ENCODE peak calls at places on chromosome 2, in five cellular contexts. H is breast epithelium, S is stomach, A is cardiac muscle cell, C is fibroblast of mammary gland. P is an unnamed sample.

GRCh38 chr2:80256396-80257167 is 48.0 kb downstream of the LRRTM1 start:
- DNase-seq in S (no peak), C (peak), H (no peak), A (peak), P (no peak)

GRCh38 chr2:227805578-227805977 is 8.1 kb upstream of the CCL20 start:
- DNase-seq in H (no peak), C (no peak), S (no peak), A (no peak), P (no peak)

GRCh38 chr2:239763433-239764097 is 261.6 kb downstream of the NDUFA10 start:
- DNase-seq in H (no peak), C (no peak), A (no peak), S (no peak), P (no peak)

GRCh38 chr2:74822771-74823283 is 11.1 kb upstream of the HK2 start:
- DNase-seq in A (no peak), C (no peak), S (no peak), H (no peak), P (no peak)

GRCh38 chr2:12555012-12555645 is 161.6 kb upstream of the TRIB2 start:
- DNase-seq in S (no peak), C (peak), A (peak), H (no peak), P (peak)

GRCh38 chr2:71215447-71215846 is 11.5 kb downstream of the PAIP2B start:
- DNase-seq in S (no peak), A (no peak), H (no peak), C (no peak), P (no peak)

GRCh38 chr2:188497736-188498135 is 206.1 kb downstream of the GULP1 start:
- DNase-seq in A (peak), C (no peak), H (no peak), S (no peak), P (no peak)

GRCh38 chr2:203800783-203801182 is 66.8 kb upstream of the CTLA4 start:
- DNase-seq in H (no peak), C (no peak), A (no peak), S (no peak), P (no peak)

GRCh38 chr2:130901061-130901460 is 64.3 kb downstream of the ARHGEF4 start:
- DNase-seq in A (no peak), C (no peak), S (no peak), H (no peak), P (no peak)

GRCh38 chr2:152520759-152521158 is 185.8 kb downstream of the FMNL2 start:
- DNase-seq in A (no peak), H (no peak), C (no peak), S (no peak), P (no peak)

GRCh38 chr2:60167089-60167488 is 386.4 kb downstream of the BCL11A start:
- DNase-seq in C (no peak), A (no peak), H (no peak), S (no peak), P (no peak)

GRCh38 chr2:207166349-207167128 is 791 bp upstream of the KLF7 start:
- DNase-seq in H (peak), C (peak), A (peak), S (peak), P (peak)

GRCh38 chr2:13046557-13047165 is 329.9 kb downstream of the TRIB2 start:
- DNase-seq in A (peak), S (no peak), H (no peak), C (peak), P (peak)

GRCh38 chr2:127859712-127860085 is 1.7 kb upstream of the POLR2D start:
- DNase-seq in C (no peak), H (peak), S (peak), A (peak), P (peak)

GRCh38 chr2:159035790-159036411 is 67.5 kb downstream of the TANC1 start:
- DNase-seq in S (peak), C (peak), A (peak), H (peak), P (peak)

GRCh38 chr2:68857446-68857845 is 13.8 kb downstream of the BMP10 start:
- DNase-seq in A (no peak), C (no peak), S (no peak), H (no peak), P (no peak)

GRCh38 chr2:233000886-233001750 is 11.9 kb downstream of the NGEF start:
- DNase-seq in A (no peak), C (no peak), H (no peak), S (no peak), P (no peak)

GRCh38 chr2:105873721-105874120 is 129.0 kb downstream of the NCK2 start:
- DNase-seq in A (peak), S (no peak), H (no peak), C (peak), P (peak)

GRCh38 chr2:120761911-120762310 is 26.2 kb downstream of the GLI2 start:
- DNase-seq in S (no peak), A (no peak), H (no peak), C (no peak), P (no peak)

GRCh38 chr2:120602251-120602650 is 133.4 kb upstream of the GLI2 start:
- DNase-seq in A (peak), H (no peak), C (peak), S (no peak), P (no peak)

GRCh38 chr2:178044836-178045235 is 27.7 kb downstream of the PDE11A start:
- DNase-seq in S (no peak), H (no peak), C (no peak), A (no peak), P (no peak)

GRCh38 chr2:220029013-220029412 is 401.6 kb downstream of the SLC4A3 start:
- DNase-seq in A (no peak), S (no peak), C (no peak), H (no peak), P (no peak)

GRCh38 chr2:57965219-57965618 is 81.4 kb upstream of the VRK2 start:
- DNase-seq in H (no peak), A (no peak), S (no peak), C (no peak), P (no peak)

GRCh38 chr2:72109291-72109690 is 38.4 kb downstream of the CYP26B1 start:
- DNase-seq in C (no peak), S (no peak), A (no peak), H (no peak), P (no peak)

GRCh38 chr2:209937893-209938292 is 64.5 kb upstream of the RPE start:
- DNase-seq in H (no peak), A (no peak), S (no peak), C (no peak), P (peak)

GRCh38 chr2:127560929-127561275 is 25.4 kb downstream of the MYO7B start:
- DNase-seq in A (no peak), S (no peak), H (no peak), C (peak), P (peak)

GRCh38 chr2:50401772-50402653 is 629.9 kb downstream of the NRXN1 start:
- DNase-seq in C (peak), S (peak), A (peak), H (no peak), P (peak)

GRCh38 chr2:195656131-195656858 is 731 bp upstream of the SLC39A10 start:
- DNase-seq in H (no peak), A (no peak), S (no peak), C (no peak), P (peak)

GRCh38 chr2:174796319-174796771 is 32.1 kb upstream of the CHRNA1 start:
- DNase-seq in A (no peak), H (no peak), S (no peak), C (no peak), P (no peak)

DNA sequence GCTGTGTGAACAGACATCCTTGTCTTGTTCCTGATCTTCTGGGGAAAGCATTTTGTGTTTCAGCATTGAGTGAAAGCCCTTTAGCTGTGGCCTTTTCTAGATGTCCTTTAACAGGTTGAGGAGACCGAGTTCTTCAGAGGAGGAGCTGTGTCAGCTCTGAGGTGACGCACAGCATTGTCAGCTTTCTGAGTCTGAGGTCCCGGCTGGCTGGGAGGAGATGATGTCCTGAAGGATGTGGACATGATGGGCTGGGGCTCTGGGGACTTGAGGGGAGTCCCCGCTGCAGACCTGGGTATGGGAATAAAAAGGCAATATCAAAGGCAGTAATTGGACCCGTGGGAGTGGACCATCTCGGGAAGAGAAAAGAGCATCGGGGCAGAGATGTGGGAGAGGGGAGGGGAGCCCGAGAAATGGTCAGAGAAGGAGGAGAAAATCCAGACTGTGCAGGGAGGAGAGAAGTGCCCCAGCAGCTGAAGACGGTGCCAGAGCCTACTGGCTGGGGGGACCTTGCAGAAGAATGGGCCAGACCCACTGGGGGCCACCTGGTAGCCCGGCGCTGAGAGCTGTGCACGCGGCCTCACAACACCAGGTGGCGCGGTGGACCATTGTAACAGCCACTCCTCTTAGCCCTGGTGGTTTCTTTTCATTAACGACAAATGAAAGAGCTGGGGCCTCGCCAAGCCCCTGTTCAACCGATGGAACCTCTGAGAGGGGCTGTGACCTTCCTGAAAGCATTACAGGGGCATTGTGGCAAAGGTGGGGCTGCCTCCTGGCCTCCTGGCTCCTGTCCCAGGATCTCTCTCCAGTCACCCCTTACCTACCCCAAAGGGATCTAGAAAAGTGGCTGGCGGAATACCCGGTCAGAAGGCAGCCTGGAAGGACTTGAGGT is 61.6 kb downstream of the ST3GAL5 start:
- DNase-seq in C (peak), S (peak), H (peak), A (peak), P (peak)
- H3K4me3 ChIP-seq in C (no peak), S (no peak), H (no peak), A (no peak), P (peak)

DNA sequence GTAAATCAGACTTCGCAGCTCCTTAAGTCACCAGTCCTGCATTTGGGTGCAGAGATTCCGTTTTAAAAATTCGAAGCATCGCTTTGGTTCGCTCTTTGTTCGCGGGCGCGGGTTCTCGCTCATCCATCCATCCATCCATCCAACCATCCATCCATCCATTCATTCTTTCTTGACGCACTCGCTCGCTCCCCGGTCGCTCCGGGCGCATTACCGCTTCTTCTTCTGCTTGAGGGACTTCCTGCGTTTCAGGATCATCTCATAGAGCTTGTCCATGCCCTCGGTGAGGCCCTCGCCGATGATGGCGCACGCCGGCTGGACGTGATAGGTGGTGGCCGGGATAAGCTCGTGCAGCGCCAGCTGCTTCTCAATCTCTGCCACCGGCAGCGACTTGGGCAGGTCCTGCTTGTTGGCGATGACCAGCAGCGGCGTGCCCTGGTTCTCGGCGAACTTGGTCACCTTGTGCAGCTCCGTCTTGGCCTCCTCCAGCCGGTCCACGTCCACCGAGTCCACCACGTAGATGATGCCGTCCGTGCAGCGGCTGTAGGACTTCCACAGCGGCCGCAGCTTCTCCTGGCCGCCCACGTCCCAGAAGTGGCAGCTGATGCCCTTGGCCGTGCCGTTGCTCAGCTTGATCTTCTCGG is 960 bp downstream of the ARL4C start:
- DNase-seq in A (peak), S (peak), C (no peak), H (peak), P (peak)
- H3K4me3 ChIP-seq in A (peak), S (peak), C (peak), H (peak), P (peak)

GRCh38 chr2:237591379-237591881 is 896 bp upstream of the RAB17 start:
- DNase-seq in A (peak), S (no peak), C (peak), H (no peak), P (no peak)
- H3K4me3 ChIP-seq in A (no peak), S (peak), C (no peak), H (peak), P (no peak)

GRCh38 chr2:133674433-133675331 is 106.4 kb upstream of the NCKAP5 start:
- DNase-seq in C (peak), H (peak), S (peak), A (peak), P (peak)

GRCh38 chr2:133673570-133673969 is 105.3 kb upstream of the NCKAP5 start:
- DNase-seq in H (no peak), S (no peak), C (no peak), A (no peak), P (no peak)

GRCh38 chr2:133668547-133668946 is 100.3 kb upstream of the NCKAP5 start:
- DNase-seq in S (no peak), C (no peak), A (no peak), H (no peak), P (no peak)

GRCh38 chr2:133676392-133677130 is 108.3 kb upstream of the NCKAP5 start:
- DNase-seq in S (no peak), H (no peak), C (peak), A (peak), P (peak)

GRCh38 chr2:133674066-133674432 is 105.8 kb upstream of the NCKAP5 start:
- DNase-seq in A (no peak), C (no peak), H (no peak), S (no peak), P (no peak)
- H3K4me3 ChIP-seq in A (no peak), C (no peak), H (no peak), S (no peak), P (peak)

GRCh38 chr2:230224458-230224857 is 1.1 kb upstream of the SP140 start:
- DNase-seq in S (no peak), A (no peak), C (no peak), H (no peak), P (no peak)

GRCh38 chr2:230221533-230221932 is 1.7 kb upstream of the SP110 start:
- DNase-seq in C (no peak), H (no peak), A (no peak), S (no peak), P (no peak)

GRCh38 chr2:230227216-230227615 is 1.7 kb downstream of the SP140 start:
- DNase-seq in S (no peak), H (no peak), A (no peak), C (no peak), P (no peak)

GRCh38 chr2:230226090-230226551 is 585 bp downstream of the SP140 start:
- DNase-seq in C (no peak), S (no peak), H (no peak), A (no peak), P (no peak)

DNA sequence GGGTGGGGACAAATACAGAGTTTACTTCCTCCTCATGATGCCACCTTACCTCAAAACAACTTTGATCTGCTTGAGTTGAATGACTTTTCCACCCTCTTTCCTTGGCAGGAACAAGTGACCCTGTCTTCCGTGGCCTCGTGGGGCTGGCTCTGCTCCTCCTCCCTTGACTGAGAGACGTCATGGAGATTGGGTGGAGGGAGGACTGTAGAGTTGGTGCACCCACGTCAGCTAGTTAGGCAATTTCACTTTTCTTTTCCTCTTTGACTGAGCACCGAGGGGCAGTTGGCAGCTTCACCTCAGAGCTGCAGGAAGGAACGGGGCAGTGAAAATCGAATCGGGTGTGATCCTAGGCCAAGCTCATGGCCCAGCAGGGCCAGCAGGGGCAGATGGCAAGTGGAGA is at the start of gene SP140:
- DNase-seq in A (no peak), S (peak), H (no peak), C (no peak), P (no peak)
- H3K4me3 ChIP-seq in A (no peak), S (peak), H (peak), C (no peak), P (no peak)

GRCh38 chr2:10920764-10921468 is 9.2 kb downstream of the KCNF1 start:
- DNase-seq in H (no peak), A (no peak), S (no peak), C (no peak), P (no peak)
- H3K4me3 ChIP-seq in H (no peak), A (no peak), S (no peak), C (no peak), P (no peak)

GRCh38 chr2:40289771-40290404 is 162.0 kb downstream of the SLC8A1 start:
- DNase-seq in H (no peak), A (no peak), C (no peak), S (no peak), P (no peak)
- H3K4me3 ChIP-seq in H (no peak), A (no peak), C (no peak), S (no peak), P (no peak)

GRCh38 chr2:117851969-117852368 is 37.5 kb downstream of the DDX18 start:
- DNase-seq in S (no peak), H (no peak), A (no peak), C (no peak), P (no peak)

GRCh38 chr2:117853873-117854272 is 39.4 kb downstream of the DDX18 start:
- DNase-seq in S (no peak), C (no peak), H (no peak), A (no peak), P (no peak)

GRCh38 chr2:117853316-117853715 is 38.8 kb downstream of the DDX18 start:
- DNase-seq in C (no peak), A (no peak), H (no peak), S (no peak), P (no peak)

GRCh38 chr2:117850461-117850860 is 36.0 kb downstream of the DDX18 start:
- DNase-seq in S (no peak), C (no peak), H (no peak), A (no peak), P (no peak)

GRCh38 chr2:117850015-117850414 is 35.5 kb downstream of the DDX18 start:
- DNase-seq in S (no peak), H (no peak), C (no peak), A (no peak), P (no peak)
- H3K4me3 ChIP-seq in S (no peak), H (no peak), C (no peak), A (no peak), P (no peak)

P was measured in choroid plexus epithelial cell.